ENCODE peak calls at places on chromosomes 1 and 21, in four cellular contexts. One of them, this sample, is unnamed. For H3K4me1, the result is how much of the 10 kb centered on the place peaks cover.

GRCh38 chr1:186152227-186152944 is 222.7 kb downstream of the TPR start:
- DNase-seq in heart right ventricle: no peak
- DNase-seq in IMR-90: peak
- DNase-seq in GM23338: no peak
- DNase-seq in this sample: no peak

GRCh38 chr1:148290881-148291280 is 138.8 kb upstream of the NBPF11 start:
- DNase-seq in IMR-90: no peak
- DNase-seq in GM23338: no peak
- DNase-seq in heart right ventricle: no peak
- DNase-seq in this sample: no peak

GRCh38 chr1:54112027-54112426 is 40.8 kb downstream of the CDCP2 start:
- DNase-seq in GM23338: no peak
- DNase-seq in IMR-90: no peak
- DNase-seq in heart right ventricle: no peak
- DNase-seq in this sample: no peak

GRCh38 chr1:64043976-64044375 is 159.4 kb upstream of the UBE2U start:
- DNase-seq in heart right ventricle: no peak
- DNase-seq in GM23338: no peak
- DNase-seq in IMR-90: peak
- DNase-seq in this sample: no peak

GRCh38 chr1:86195281-86195680 is 38.7 kb upstream of the COL24A1 start:
- DNase-seq in IMR-90: no peak
- DNase-seq in heart right ventricle: no peak
- DNase-seq in GM23338: peak
- DNase-seq in this sample: no peak

GRCh38 chr1:147539122-147539575 is 2.2 kb upstream of the BCL9 start:
- DNase-seq in heart right ventricle: no peak
- DNase-seq in GM23338: no peak
- DNase-seq in IMR-90: peak
- DNase-seq in this sample: no peak

GRCh38 chr1:29697391-29697780 is 461.1 kb downstream of the PTPRU start:
- DNase-seq in IMR-90: no peak
- DNase-seq in heart right ventricle: no peak
- DNase-seq in GM23338: no peak
- DNase-seq in this sample: no peak

GRCh38 chr1:218521414-218522169 is 176.5 kb downstream of the TGFB2 start:
- DNase-seq in GM23338: peak
- DNase-seq in heart right ventricle: no peak
- DNase-seq in IMR-90: peak
- DNase-seq in this sample: peak

GRCh38 chr21:44317241-44317782 is 17.5 kb downstream of the PFKL start:
- DNase-seq in heart right ventricle: no peak
- DNase-seq in GM23338: no peak
- DNase-seq in IMR-90: no peak
- DNase-seq in this sample: no peak

GRCh38 chr1:155063550-155064108 is at the start of gene EFNA4:
- DNase-seq in GM23338: peak
- DNase-seq in IMR-90: peak
- DNase-seq in heart right ventricle: peak
- DNase-seq in this sample: peak

GRCh38 chr21:32499249-32500055 is 85.9 kb downstream of the TCP10L start:
- DNase-seq in IMR-90: peak
- DNase-seq in heart right ventricle: no peak
- DNase-seq in GM23338: no peak
- DNase-seq in this sample: no peak

GRCh38 chr1:32925360-32926142 is 24.4 kb upstream of the TMEM54 start:
- DNase-seq in GM23338: peak
- DNase-seq in heart right ventricle: no peak
- DNase-seq in IMR-90: no peak
- DNase-seq in this sample: no peak

GRCh38 chr1:240122639-240123604 is 31.2 kb downstream of the FMN2 start:
- DNase-seq in GM23338: peak
- DNase-seq in heart right ventricle: no peak
- DNase-seq in IMR-90: no peak
- DNase-seq in this sample: no peak

GRCh38 chr21:37153193-37153934 is 80.3 kb downstream of the TTC3 start:
- DNase-seq in GM23338: no peak
- DNase-seq in heart right ventricle: no peak
- DNase-seq in IMR-90: peak
- DNase-seq in this sample: no peak

GRCh38 chr1:8652607-8653046 is 164.8 kb downstream of the RERE start:
- DNase-seq in GM23338: no peak
- DNase-seq in heart right ventricle: no peak
- DNase-seq in IMR-90: no peak
- DNase-seq in this sample: no peak

GRCh38 chr1:202110977-202111376 is 11.7 kb upstream of the GPR37L1 start:
- DNase-seq in IMR-90: no peak
- DNase-seq in GM23338: no peak
- DNase-seq in heart right ventricle: no peak
- DNase-seq in this sample: no peak

GRCh38 chr1:31152181-31152768 is 86.8 kb upstream of the PUM1 start:
- DNase-seq in GM23338: no peak
- DNase-seq in IMR-90: peak
- DNase-seq in heart right ventricle: no peak
- DNase-seq in this sample: no peak

GRCh38 chr1:151837841-151838490 is 1.7 kb downstream of the C2CD4D start:
- DNase-seq in heart right ventricle: peak
- DNase-seq in GM23338: peak
- DNase-seq in IMR-90: peak
- DNase-seq in this sample: no peak
- H3K4me1 ChIP-seq in heart right ventricle: under half
- H3K4me1 ChIP-seq in GM23338: under half
- H3K4me1 ChIP-seq in IMR-90: under half
- H3K4me1 ChIP-seq in this sample: under half

GRCh38 chr1:204307334-204307883 is 52.3 kb downstream of the PLEKHA6 start:
- DNase-seq in IMR-90: peak
- DNase-seq in heart right ventricle: no peak
- DNase-seq in GM23338: peak
- DNase-seq in this sample: no peak
- TF ChIP-seq CTCF in IMR-90: no peak
- TF ChIP-seq CTCF in heart right ventricle: peak
- TF ChIP-seq CTCF in GM23338: peak
- TF ChIP-seq CTCF in this sample: no peak

GRCh38 chr1:156704930-156705320 is 458 bp downstream of the CRABP2 start:
- DNase-seq in IMR-90: peak
- DNase-seq in heart right ventricle: no peak
- DNase-seq in GM23338: peak
- DNase-seq in this sample: peak

GRCh38 chr1:156707027-156707426 is 1.6 kb upstream of the CRABP2 start:
- DNase-seq in GM23338: no peak
- DNase-seq in IMR-90: no peak
- DNase-seq in heart right ventricle: no peak
- DNase-seq in this sample: no peak

GRCh38 chr1:156706647-156707008 is 1.2 kb upstream of the CRABP2 start:
- DNase-seq in heart right ventricle: peak
- DNase-seq in GM23338: peak
- DNase-seq in IMR-90: no peak
- DNase-seq in this sample: peak

GRCh38 chr1:156705321-156705917 is at the start of gene CRABP2:
- DNase-seq in GM23338: peak
- DNase-seq in IMR-90: no peak
- DNase-seq in heart right ventricle: no peak
- DNase-seq in this sample: peak

DNA sequence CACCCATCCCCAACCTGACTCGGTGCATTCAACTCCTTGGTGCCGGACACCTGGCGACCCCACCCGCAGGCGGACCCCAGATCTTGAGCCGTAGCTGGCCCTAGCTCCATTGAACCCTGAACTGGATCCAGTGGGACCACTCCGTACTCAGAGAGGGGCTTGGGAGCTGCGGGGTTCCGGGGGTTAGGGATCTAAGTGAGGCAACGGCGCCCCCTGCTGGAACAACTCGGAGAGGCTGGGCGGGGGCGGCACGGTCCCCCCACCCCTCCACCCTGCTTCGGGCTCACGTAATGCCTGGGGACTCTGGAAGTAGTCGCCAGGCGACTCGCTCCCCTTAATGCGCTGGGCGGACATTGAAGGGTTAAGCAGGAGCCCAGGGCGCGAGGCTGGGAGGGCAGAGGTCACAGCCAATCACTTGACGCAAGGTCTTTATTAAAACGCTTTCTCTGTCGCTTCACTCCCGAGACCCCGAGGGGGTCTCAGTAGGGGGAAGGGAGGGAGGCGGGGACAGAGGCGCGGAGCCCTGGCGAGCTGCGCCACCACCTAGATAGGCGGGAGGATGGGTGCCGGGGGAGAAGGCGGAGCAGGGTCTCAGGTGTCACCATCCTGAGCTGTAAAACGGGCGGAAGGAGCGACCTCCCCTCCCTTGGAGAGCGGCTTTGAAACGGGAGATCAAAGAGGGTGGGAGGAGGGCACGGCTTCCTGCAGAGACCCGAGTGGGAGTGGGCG is 699 bp upstream of the CRABP2 start:
- DNase-seq in heart right ventricle: peak
- DNase-seq in GM23338: peak
- DNase-seq in IMR-90: peak
- DNase-seq in this sample: peak
- H3K27ac ChIP-seq in heart right ventricle: peak
- H3K27ac ChIP-seq in GM23338: peak
- H3K27ac ChIP-seq in IMR-90: peak
- H3K27ac ChIP-seq in this sample: no peak

DNA sequence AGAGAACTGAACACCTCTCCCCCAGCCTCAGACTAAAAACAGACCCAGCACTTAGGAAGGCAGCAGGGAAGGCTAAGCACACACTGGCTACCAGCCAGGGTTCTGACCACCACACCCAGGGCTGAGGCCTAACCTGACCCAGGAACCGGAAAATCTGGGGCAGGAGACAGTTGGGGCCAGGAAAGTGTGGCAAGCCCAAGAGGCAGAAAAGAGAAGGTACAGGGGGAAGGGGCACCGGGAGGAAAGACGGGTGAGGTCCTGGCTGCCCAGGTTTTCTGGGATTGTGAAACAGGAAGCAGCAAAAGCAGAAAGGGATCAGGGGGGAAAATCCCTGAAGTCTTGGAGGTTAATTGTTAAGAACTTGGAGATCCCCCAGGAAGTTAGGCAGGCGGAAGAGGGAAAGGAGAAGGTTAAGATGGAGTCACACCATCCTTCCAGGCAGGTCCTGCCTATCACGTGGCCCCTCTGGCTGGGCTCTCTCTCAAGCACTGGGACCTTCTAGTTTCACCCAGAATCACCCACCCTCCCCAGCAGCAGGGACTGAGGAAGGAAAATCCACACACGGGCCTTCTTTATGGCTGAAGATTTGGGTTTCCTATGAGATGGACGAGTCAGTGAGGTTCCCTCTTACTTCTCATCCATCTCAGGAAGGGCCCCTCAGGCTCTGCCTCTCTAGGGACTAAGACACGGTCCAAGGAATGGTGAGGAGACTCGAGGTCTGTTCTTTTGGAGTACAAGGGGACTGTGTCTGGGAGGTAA is 2.6 kb downstream of the HDGF start:
- DNase-seq in IMR-90: peak
- DNase-seq in heart right ventricle: peak
- DNase-seq in GM23338: no peak
- DNase-seq in this sample: peak
- H3K4me1 ChIP-seq in IMR-90: under half
- H3K4me1 ChIP-seq in heart right ventricle: under half
- H3K4me1 ChIP-seq in GM23338: half or more
- H3K4me1 ChIP-seq in this sample: under half